ENCODE peak calls at places on chromosomes 1 and 21, in four cellular contexts. J is lung, A is ovary, C is right lobe of liver. H is an unnamed sample.

GRCh38 chr21:33949516-33950424 is 34.2 kb upstream of the ATP5PO start:
- DNase-seq in J (no peak), A (no peak), C (no peak), H (no peak)

GRCh38 chr1:220992705-220993052 is 113.4 kb downstream of the HLX start:
- DNase-seq in J (no peak), A (no peak), C (no peak), H (no peak)

GRCh38 chr1:113783254-113784103 is 24.2 kb upstream of the PHTF1 start:
- DNase-seq in J (peak; percentile 36), A (no peak), C (no peak), H (no peak)

GRCh38 chr1:60835649-60836048 is 246.7 kb upstream of the NFIA start:
- DNase-seq in J (no peak), A (no peak), C (no peak), H (no peak)

GRCh38 chr1:210635108-210635507 is 306.4 kb downstream of the HHAT start:
- DNase-seq in J (no peak), A (no peak), C (no peak), H (no peak)

GRCh38 chr21:34881894-34882371 is 167.2 kb downstream of the RUNX1 start:
- DNase-seq in J (no peak), A (no peak), C (no peak), H (peak; percentile 79)

GRCh38 chr1:54229281-54229891 is 29.4 kb downstream of the MRPL37 start:
- DNase-seq in J (no peak), A (no peak), C (no peak), H (no peak)

GRCh38 chr1:86365890-86366289 is 30.2 kb downstream of the ODF2L start:
- DNase-seq in J (no peak), A (no peak), C (no peak), H (no peak)

GRCh38 chr1:4664095-4664494 is 9.7 kb downstream of the AJAP1 start:
- DNase-seq in J (no peak), A (no peak), C (no peak), H (no peak)

DNA sequence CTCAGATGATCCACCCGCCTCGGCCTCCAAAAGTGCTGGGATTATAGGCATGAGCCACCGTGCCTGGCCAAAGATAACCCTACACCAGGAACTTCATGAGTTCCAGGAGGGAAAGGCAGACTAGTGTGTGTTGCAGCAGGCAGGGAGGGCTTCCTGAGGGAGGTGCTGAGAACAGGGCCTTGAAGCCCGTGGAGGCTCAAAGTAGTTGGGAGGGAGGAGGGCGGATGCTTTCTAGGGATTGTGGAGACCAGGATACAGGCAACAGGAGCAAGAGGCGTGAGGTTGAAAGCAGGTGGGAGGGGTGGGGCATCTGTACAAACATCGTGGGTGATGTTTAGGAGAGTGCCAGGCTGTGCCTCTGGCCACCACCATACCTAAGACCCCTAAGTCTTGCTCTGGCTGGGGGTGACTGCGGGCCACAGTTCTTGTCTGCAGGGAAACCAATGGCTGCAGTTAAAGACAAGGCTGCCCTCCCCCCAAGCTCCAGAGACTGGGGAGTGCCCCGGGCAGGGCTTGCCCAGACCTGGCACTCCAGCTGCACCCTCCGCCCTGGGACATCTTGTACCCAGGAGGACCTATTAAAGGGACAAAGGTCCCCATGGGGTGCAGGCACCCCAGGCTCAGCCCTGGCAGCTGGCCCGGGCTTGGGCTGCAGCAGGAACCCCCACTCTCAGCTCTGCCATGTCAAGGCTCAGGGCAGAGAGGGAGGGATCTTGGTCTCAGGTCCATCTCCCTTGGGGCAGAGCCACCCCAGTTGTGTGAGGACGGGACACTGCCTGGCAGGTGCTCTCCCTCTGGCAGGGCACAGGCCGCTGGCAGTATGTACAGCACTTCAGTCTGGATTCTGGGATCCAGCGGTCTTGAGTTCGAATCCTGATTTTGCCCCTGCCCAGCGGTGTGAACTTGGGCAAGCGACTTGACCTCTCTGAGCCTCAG is 22.1 kb upstream of the CASZ1 start:
- DNase-seq in J (no peak), A (no peak), C (no peak), H (no peak)
- H3K27me3 ChIP-seq in J (no peaks in the 10 kb centered on the region), A (no peaks in the 10 kb centered on the region), C (no peaks in the 10 kb centered on the region), H (peaks cover 8% of the 10 kb centered on the region)

DNA sequence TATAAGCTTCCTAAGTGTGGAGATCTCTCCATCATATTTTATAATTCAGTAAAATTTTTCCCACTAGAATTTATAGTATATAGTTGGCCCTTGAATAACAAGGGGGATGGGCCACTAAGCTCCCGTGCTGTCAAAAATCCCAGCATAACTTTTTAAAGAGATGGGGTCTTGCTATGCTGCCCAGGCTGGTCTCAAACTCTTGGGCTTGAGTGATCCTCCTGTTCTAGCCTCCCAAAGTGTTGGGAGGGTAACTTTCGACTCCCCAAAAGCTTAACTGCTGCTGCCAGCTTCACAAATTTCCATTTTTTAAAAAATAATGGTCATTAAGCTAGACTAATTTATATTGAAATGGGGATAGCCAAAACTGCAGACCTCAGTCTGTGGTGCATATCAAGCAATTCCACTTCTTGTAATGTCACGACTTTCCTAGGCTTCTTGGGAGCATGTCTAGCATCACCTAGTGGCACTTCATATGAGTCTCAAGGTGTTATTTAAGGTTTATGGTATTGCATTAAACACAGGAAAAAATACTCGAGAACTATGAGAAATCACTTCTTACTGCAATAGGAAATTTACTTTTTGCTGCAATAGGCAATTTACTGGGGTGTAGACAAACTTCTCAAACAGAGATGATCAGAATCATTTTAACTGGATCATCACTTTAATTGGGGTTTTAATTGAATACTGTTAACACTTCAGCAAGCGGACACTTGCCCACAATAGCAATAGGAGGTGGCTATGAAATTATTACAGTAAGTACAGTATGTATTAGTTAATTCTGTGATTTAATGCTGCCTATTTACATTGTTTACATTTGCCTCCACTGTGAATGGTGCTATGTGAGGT is 19.3 kb upstream of the ACTA1 start:
- DNase-seq in J (no peak), A (no peak), C (no peak), H (no peak)
- TF ChIP-seq CTCF in J (peak; percentile 15), A (no peak), C (peak; percentile 23), H (peak; percentile 54)

DNA sequence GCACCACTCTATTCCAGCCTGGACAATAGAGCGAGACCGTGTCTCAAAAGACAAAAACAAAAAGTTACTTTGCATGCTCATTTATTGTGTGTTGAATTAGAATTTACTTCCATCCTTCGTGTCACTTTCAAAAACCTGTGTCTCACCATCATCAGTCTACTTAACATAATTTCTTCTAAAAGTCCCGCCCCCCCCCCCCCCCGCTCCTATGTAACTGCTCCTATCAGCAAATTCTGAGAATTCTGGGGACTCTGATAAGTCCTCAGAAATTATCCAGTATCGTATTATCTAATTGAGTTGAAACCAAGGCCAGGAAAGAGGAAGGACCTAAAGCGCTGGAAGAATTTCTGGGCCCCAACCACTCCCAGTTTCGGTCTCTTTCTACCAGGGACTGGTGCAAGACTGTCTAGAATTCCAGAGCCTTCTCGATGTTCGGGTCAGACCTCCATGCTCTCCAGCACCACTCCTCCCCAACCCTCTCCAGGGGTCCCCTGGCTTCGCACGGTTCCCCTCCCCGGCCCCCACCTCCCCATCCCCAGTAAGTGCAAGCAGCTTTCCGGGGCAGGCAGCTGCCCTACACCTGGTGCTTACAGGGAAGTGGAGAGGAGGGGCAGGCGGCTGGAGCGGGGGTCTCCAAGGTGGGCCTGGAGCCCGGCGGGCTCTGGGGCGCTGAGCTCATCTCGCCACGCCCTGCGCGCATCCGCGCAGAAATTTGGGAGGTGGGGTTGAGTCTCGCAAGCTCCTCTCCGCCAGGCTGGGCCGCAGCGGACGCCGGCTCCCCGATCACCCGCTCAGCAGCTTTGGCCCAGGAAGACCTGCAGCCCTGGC is 15.9 kb upstream of the ZNF496 start:
- DNase-seq in J (no peak), A (peak; percentile 34), C (peak; percentile 26), H (no peak)
- H3K4me3 ChIP-seq in J (no peak overlapping the region), A (peak overlapping the region; percentile 27), C (peak overlapping the region; percentile 21), H (no peak overlapping the region)

GRCh38 chr1:3601743-3602142 is 9.6 kb downstream of the MEGF6 start:
- DNase-seq in J (no peak), A (no peak), C (no peak), H (no peak)
- H3K27me3 ChIP-seq in J (no peaks in the 10 kb centered on the region), A (no peaks in the 10 kb centered on the region), C (no peaks in the 10 kb centered on the region), H (no peaks in the 10 kb centered on the region)

GRCh38 chr1:175434268-175434860 is 241.8 kb upstream of the KIAA0040 start:
- DNase-seq in J (no peak), A (no peak), C (peak; percentile 21), H (no peak)
- TF ChIP-seq CTCF in J (no peak), A (no peak), C (no peak), H (no peak)

H was measured in BJ.